ENCODE peak calls at places on chromosomes 5 and 9, in ten cellular contexts. K is A549, A is transverse colon, U is K562, H is uterus, Z is H54, X is IMR-90, V is testis, T is lower leg skin, F is NB4. E is an unnamed sample.

GRCh38 chr5:74875994-74876791 is 10.0 kb upstream of the FAM169A start:
- DNase-seq in K (no peak), A (no peak), U (no peak), H (no peak), Z (no peak), X (no peak), V (no peak), T (no peak), F (no peak), E (no peak)

GRCh38 chr5:368162-369084 is 46.9 kb downstream of the AHRR start:
- DNase-seq in K (no peak), A (peak; percentile 10), U (no peak), H (no peak), Z (no peak), X (peak; percentile 98), V (peak; percentile 12), T (peak; percentile 13), F (peak; percentile 88), E (no peak)

GRCh38 chr9:108776920-108777650 is 78.7 kb downstream of the ACTL7B start:
- DNase-seq in K (no peak), A (no peak), U (no peak), H (no peak), Z (peak; percentile 16), X (peak; percentile 19), V (no peak), T (no peak), F (peak; percentile 35), E (no peak)

GRCh38 chr9:137619240-137620090 is 660 bp downstream of the EHMT1 start:
- DNase-seq in K (no peak), A (peak; percentile 46), U (peak; percentile 52), H (no peak), Z (peak; percentile 91), X (peak; percentile 36), V (no peak), T (no peak), F (peak; percentile 55), E (peak; percentile 65)

GRCh38 chr5:68252678-68253520 is 37.3 kb downstream of the PIK3R1 start:
- DNase-seq in K (peak; percentile 64), A (peak; percentile 60), U (peak; percentile 62), H (peak; percentile 73), Z (peak; percentile 11), X (peak; percentile 78), V (peak; percentile 80), T (peak; percentile 62), F (peak; percentile 69), E (peak; percentile 70)

GRCh38 chr5:1643651-1644392 is 120.1 kb upstream of the LPCAT1 start:
- DNase-seq in K (no peak), A (no peak), U (no peak), H (no peak), Z (no peak), X (no peak), V (no peak), T (no peak), F (no peak), E (no peak)

GRCh38 chr5:142013734-142014495 is 1.1 kb upstream of the GNPDA1 start:
- DNase-seq in K (peak; percentile 46), A (peak; percentile 45), U (peak; percentile 43), H (peak; percentile 50), Z (peak; percentile 44), X (peak; percentile 57), V (peak; percentile 67), T (peak; percentile 68), F (no peak), E (peak; percentile 55)

GRCh38 chr5:138662599-138662998 is 87.4 kb upstream of the HSPA9 start:
- DNase-seq in K (no peak), A (no peak), U (no peak), H (no peak), Z (no peak), X (no peak), V (no peak), T (no peak), F (peak; percentile 57), E (no peak)

GRCh38 chr9:121824651-121825480 is 173.4 kb downstream of the DAB2IP start:
- DNase-seq in K (no peak), A (no peak), U (peak; percentile 30), H (no peak), Z (no peak), X (peak; percentile 56), V (peak; percentile 11), T (no peak), F (peak; percentile 22), E (peak; percentile 94)

GRCh38 chr5:157328277-157328912 is 62.5 kb downstream of the CYFIP2 start:
- DNase-seq in K (peak; percentile 77), A (peak; percentile 58), U (peak; percentile 78), H (peak; percentile 66), Z (peak; percentile 76), X (peak; percentile 81), V (peak; percentile 76), T (peak; percentile 47), F (peak; percentile 95), E (peak; percentile 82)

GRCh38 chr9:134058716-134059115 is 9.1 kb downstream of the BRD3 start:
- DNase-seq in K (no peak), A (no peak), U (no peak), H (peak; percentile 6), Z (peak; percentile 96), X (peak; percentile 9), V (no peak), T (no peak), F (no peak), E (no peak)

GRCh38 chr5:179820483-179821297 is at the start of gene SQSTM1:
- DNase-seq in K (peak; percentile 87), A (peak; percentile 88), U (peak; percentile 92), H (peak; percentile 81), Z (peak; percentile 79), X (peak; percentile 74), V (peak; percentile 83), T (peak; percentile 68), F (peak; percentile 79), E (peak; percentile 93)

GRCh38 chr5:179822444-179822990 is 1.8 kb downstream of the SQSTM1 start:
- DNase-seq in K (no peak), A (no peak), U (no peak), H (no peak), Z (no peak), X (no peak), V (no peak), T (no peak), F (no peak), E (no peak)

GRCh38 chr5:179822059-179822432 is 1.3 kb downstream of the SQSTM1 start:
- DNase-seq in K (no peak), A (no peak), U (no peak), H (no peak), Z (no peak), X (no peak), V (no peak), T (no peak), F (no peak), E (no peak)

GRCh38 chr5:179820127-179820482 is 600 bp upstream of the SQSTM1 start:
- DNase-seq in K (peak; percentile 60), A (no peak), U (no peak), H (no peak), Z (no peak), X (no peak), V (no peak), T (no peak), F (no peak), E (no peak)

GRCh38 chr5:179821298-179822058 is 773 bp downstream of the SQSTM1 start:
- DNase-seq in K (peak; percentile 92), A (peak; percentile 97), U (peak; percentile 95), H (peak; percentile 97), Z (peak; percentile 92), X (peak; percentile 90), V (peak; percentile 97), T (peak; percentile 95), F (peak; percentile 91), E (peak; percentile 97)
- TF ChIP-seq POLR2A in K (peak; percentile 75), A (peak; percentile 98), U (peak; percentile 38), H (peak; percentile 88), Z (peak; percentile 82), X (peak; percentile 56), V (peak; percentile 53), T (no peak), F (peak; percentile 64), E (no peak)

DNA sequence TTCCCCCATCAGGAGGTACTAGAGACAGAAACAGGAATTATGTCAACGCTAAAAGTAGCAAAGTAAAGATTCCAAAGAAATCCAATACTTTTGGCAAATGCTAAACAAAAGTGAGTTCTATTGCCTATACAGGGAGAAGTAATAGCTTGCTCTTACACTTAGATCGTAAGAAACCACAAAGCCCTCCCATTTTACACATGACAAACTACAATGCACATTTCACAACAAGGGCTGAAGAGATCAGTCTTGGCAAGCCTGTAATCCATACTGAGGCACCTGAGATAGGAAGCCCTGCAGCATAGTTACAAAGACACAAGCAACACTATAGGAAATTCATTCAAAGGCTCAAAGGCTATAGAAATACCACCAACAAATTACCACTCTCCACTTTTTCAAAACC is 7.7 kb downstream of the HNRNPK start:
- DNase-seq in K (no peak), A (no peak), U (no peak), H (no peak), Z (no peak), X (no peak), V (no peak), T (no peak), F (peak; percentile 59), E (no peak)
- TF ChIP-seq POLR2A in K (no peak), A (no peak), U (no peak), H (no peak), Z (no peak), X (no peak), V (no peak), T (no peak), F (no peak), E (no peak)

DNA sequence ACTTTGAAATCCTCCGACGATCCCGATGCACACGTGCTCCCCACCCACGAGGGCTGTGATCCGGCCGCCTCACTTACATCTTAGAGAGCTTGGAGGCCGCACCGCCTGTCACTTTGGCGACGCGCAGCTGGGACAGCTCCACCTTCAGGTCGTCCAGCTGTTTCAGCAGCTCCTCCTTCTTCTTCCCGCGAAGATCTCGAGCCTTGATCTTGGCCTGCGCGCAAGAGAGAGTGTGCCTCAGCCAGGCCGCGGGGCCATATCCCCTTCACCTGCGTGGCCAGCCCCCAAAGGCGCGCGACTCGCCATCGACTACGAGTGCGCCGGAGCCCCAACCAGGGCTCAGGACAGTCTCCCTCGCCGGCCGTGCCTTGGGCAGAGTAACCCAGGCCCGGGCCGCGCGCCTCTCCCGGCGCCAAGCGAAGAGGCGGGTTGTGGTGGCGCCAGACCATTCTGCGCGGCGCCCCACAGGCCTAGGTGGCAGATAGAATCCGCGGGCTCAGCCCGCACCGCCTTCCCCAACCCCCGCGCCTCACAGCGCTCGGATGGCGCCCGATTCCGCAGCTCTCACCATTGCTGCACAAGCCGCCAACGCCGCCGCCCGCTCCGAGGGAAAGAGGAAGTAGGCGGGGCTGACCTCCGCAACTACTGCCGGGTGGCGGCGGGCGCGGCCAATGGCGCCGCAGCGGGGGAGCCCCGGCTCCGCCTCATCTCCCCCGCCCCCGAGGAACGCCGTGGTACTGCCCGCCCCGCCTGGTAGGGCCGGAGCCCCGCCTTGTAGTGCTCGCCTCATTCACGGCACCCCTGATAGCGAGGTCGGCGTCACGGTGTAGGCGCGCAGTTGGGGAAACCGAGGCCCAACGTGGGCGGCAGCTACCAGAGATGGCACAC is at the start of the genes ARPC5L and RPL35:
- DNase-seq in K (peak; percentile 94), A (peak; percentile 97), U (peak; percentile 99), H (peak; percentile 92), Z (peak; percentile 97), X (peak; percentile 89), V (peak; percentile 96), T (peak; percentile 92), F (peak; percentile 96), E (peak; percentile 98)
- TF ChIP-seq POLR2A in K (peak; percentile 86), A (peak; percentile 86), U (peak; percentile 97), H (peak; percentile 95), Z (peak; percentile 82), X (peak; percentile 95), V (peak; percentile 70), T (no peak), F (peak; percentile 96), E (peak; percentile 91)

DNA sequence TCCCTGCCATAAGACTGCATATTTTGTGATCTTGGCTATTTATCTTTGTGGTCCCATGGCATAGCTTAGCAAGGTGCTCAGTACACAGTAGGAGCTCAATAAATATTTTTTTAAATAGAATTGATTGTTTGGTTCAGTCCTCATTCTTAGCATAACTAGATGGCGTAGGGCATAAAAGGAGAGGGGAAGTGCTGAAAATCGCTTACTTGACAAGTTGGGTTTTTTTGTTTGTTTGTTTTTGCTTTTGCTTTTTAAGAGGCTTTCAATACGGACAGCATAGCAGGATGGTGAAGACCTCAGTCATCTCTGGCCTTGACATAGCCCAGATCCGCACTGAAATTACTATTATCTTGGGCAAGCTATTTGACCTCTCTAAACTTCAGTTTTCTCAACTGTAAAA is 86.6 kb upstream of the RANBP3L start:
- DNase-seq in K (no peak), A (no peak), U (no peak), H (no peak), Z (no peak), X (no peak), V (no peak), T (no peak), F (no peak), E (no peak)
- TF ChIP-seq POLR2A in K (no peak), A (no peak), U (no peak), H (no peak), Z (no peak), X (no peak), V (no peak), T (no peak), F (no peak), E (no peak)

E was measured in erythroblast.